ENCODE peak calls at places on chromosomes 3 and 15, in nine cellular contexts. L is thyroid gland, M is endothelial cell of umbilical vein, I is PC-3, C is neuronal stem cell, Q is mesendoderm, J is left ventricle myocardium inferior, F is cardiac muscle cell, R is psoas muscle. U is an unnamed sample.

GRCh38 chr15:42619641-42620371 is 44.4 kb downstream of the STARD9 start:
- DNase-seq in M (no peak), Q (peak; percentile 59), L (no peak), R (no peak), C (peak; percentile 44), I (no peak), F (no peak), J (no peak), U (no peak)

GRCh38 chr3:45878124-45878523 is 8.2 kb upstream of the CCR9 start:
- DNase-seq in Q (no peak), I (no peak), L (no peak), R (no peak), M (no peak), C (no peak), F (no peak), J (no peak), U (no peak)

GRCh38 chr3:30370681-30371271 is 235.6 kb upstream of the TGFBR2 start:
- DNase-seq in L (no peak), M (peak; percentile 95), R (no peak), Q (peak; percentile 9), J (no peak), C (no peak), F (peak; percentile 63), I (peak; percentile 83), U (no peak)

GRCh38 chr3:78754066-78754743 is 1013.6 kb downstream of the ROBO1 start:
- DNase-seq in J (no peak), I (peak; percentile 82), R (no peak), C (no peak), L (no peak), M (peak; percentile 36), Q (peak; percentile 37), F (peak; percentile 66), U (no peak)

GRCh38 chr3:136196401-136197158 is 445 bp upstream of the MSL2 start:
- DNase-seq in C (peak; percentile 99), I (peak; percentile 98), F (peak; percentile 100), L (peak; percentile 99), Q (peak; percentile 100), M (peak; percentile 100), R (peak; percentile 99), J (peak; percentile 99), U (peak; percentile 100)

GRCh38 chr3:194425399-194425798 is 26.3 kb upstream of the GP5 start:
- DNase-seq in R (no peak), J (no peak), I (peak; percentile 24), M (peak; percentile 34), C (no peak), Q (no peak), F (no peak), L (no peak), U (no peak)

GRCh38 chr15:92069308-92070244 is 216.1 kb downstream of the SLCO3A1 start:
- DNase-seq in C (no peak), Q (peak; percentile 58), R (peak; percentile 34), I (peak; percentile 74), J (peak; percentile 38), M (peak; percentile 46), F (peak; percentile 76), L (no peak), U (peak; percentile 80)

GRCh38 chr3:67647390-67647878 is 7.0 kb downstream of the SUCLG2 start:
- DNase-seq in I (peak; percentile 88), L (peak; percentile 9), J (peak; percentile 16), Q (no peak), R (peak; percentile 29), F (peak; percentile 93), M (peak; percentile 44), C (no peak), U (no peak)

GRCh38 chr3:25283596-25283995 is 144.5 kb upstream of the RARB start:
- DNase-seq in R (no peak), Q (no peak), M (no peak), L (no peak), I (no peak), C (no peak), J (no peak), F (no peak), U (no peak)

GRCh38 chr3:197000211-197000610 is 29.4 kb downstream of the MELTF start:
- DNase-seq in I (no peak), Q (no peak), R (no peak), M (no peak), C (no peak), F (peak; percentile 18), L (no peak), J (peak; percentile 4), U (no peak)

GRCh38 chr3:100796556-100796955 is 87.3 kb downstream of the TFG start:
- DNase-seq in M (peak; percentile 62), J (no peak), R (no peak), Q (peak; percentile 37), C (no peak), L (no peak), F (peak; percentile 50), I (peak; percentile 61), U (no peak)

GRCh38 chr3:40258555-40258954 is 51.0 kb upstream of the EIF1B start:
- DNase-seq in Q (peak; percentile 85), C (no peak), M (no peak), I (peak; percentile 66), R (no peak), L (no peak), J (no peak), F (peak; percentile 37), U (no peak)

GRCh38 chr3:20182206-20182605 is 3.8 kb downstream of the SGO1 start:
- DNase-seq in C (no peak), R (no peak), F (no peak), J (no peak), I (no peak), Q (peak; percentile 11), L (no peak), M (peak; percentile 52), U (no peak)
- H3K4me3 ChIP-seq in C (no peak overlapping the region), R (no peak overlapping the region), F (no peak overlapping the region), J (no peak overlapping the region), I (no peak overlapping the region), Q (no peak overlapping the region), L (no peak overlapping the region), M (no peak overlapping the region), U (no peak overlapping the region)

DNA sequence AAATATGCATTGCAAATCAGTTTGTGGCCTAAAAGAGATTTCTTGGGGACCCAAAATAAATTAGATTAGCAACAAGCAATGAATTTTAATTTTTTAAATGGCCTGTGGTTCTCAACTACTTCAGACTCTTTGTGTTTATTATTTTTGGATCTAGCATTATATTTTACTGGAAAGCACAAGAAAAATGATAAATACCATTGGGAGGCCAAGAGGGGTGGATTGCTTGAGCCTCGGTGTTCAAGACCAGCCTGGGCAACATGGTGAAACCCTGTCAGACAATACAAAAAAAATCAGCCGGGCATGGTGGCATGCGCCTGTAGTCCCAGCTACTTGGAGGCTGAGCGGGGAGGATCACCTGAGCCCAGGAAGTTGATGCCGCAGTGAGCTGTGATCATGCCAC is 13.6 kb downstream of the LACTB start:
- DNase-seq in F (peak; percentile 20), I (no peak), R (no peak), L (no peak), M (no peak), J (no peak), C (no peak), Q (no peak), U (no peak)
- H3K4me1 ChIP-seq in F (no peaks in the 10 kb centered on the region), I (peaks cover 30% of the 10 kb centered on the region), R (no peaks in the 10 kb centered on the region), L (peaks cover 6% of the 10 kb centered on the region), M (peaks cover 36% of the 10 kb centered on the region), J (no peaks in the 10 kb centered on the region), C (no peaks in the 10 kb centered on the region), Q (no peaks in the 10 kb centered on the region), U (peaks cover 43% of the 10 kb centered on the region)

GRCh38 chr3:187728248-187728647 is 17.0 kb downstream of the BCL6 start:
- DNase-seq in C (no peak), R (no peak), Q (no peak), I (no peak), M (no peak), F (no peak), J (no peak), L (no peak), U (no peak)

GRCh38 chr3:187725218-187725617 is 20.1 kb downstream of the BCL6 start:
- DNase-seq in C (no peak), R (no peak), F (no peak), L (peak; percentile 86), Q (no peak), I (no peak), J (no peak), M (no peak), U (no peak)

GRCh38 chr3:187725653-187726370 is 19.5 kb downstream of the BCL6 start:
- DNase-seq in Q (no peak), I (no peak), J (no peak), C (no peak), M (no peak), R (no peak), L (peak; percentile 64), F (no peak), U (no peak)

GRCh38 chr3:187728930-187729583 is 16.2 kb downstream of the BCL6 start:
- DNase-seq in I (no peak), M (no peak), C (no peak), L (no peak), F (no peak), J (no peak), R (no peak), Q (no peak), U (no peak)

DNA sequence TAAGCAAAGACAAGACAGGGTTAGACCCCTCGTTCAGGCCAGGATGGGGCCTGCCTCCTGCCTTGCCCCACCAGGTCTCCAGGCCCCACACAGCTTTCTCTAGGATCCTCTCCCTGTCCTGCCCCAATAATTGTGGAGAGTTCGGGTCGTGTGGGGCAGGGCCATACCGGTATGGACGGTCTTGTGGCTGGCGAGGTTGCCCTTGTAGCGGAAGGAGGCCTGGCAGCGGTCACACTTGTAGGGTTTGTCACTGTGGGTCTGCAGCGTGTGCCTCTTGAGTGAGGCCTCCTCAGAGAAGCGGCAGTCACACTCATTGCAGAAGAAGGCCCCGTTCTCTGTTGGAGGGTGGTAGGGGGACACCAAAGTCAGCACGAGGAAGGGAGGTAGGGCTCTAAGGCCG is 18.7 kb downstream of the BCL6 start:
- DNase-seq in F (no peak), C (no peak), M (no peak), I (no peak), L (no peak), J (no peak), Q (no peak), R (no peak), U (no peak)
- H3K36me3 ChIP-seq in F (peaks cover 3% of the 10 kb centered on the region), C (peaks cover 48% of the 10 kb centered on the region), M (peaks cover 49% of the 10 kb centered on the region), I (peaks cover 60% of the 10 kb centered on the region), L (peaks cover 99% of the 10 kb centered on the region), J (peaks cover 100% of the 10 kb centered on the region), Q (no peaks in the 10 kb centered on the region), R (peaks cover 100% of the 10 kb centered on the region), U (peaks cover 100% of the 10 kb centered on the region)

DNA sequence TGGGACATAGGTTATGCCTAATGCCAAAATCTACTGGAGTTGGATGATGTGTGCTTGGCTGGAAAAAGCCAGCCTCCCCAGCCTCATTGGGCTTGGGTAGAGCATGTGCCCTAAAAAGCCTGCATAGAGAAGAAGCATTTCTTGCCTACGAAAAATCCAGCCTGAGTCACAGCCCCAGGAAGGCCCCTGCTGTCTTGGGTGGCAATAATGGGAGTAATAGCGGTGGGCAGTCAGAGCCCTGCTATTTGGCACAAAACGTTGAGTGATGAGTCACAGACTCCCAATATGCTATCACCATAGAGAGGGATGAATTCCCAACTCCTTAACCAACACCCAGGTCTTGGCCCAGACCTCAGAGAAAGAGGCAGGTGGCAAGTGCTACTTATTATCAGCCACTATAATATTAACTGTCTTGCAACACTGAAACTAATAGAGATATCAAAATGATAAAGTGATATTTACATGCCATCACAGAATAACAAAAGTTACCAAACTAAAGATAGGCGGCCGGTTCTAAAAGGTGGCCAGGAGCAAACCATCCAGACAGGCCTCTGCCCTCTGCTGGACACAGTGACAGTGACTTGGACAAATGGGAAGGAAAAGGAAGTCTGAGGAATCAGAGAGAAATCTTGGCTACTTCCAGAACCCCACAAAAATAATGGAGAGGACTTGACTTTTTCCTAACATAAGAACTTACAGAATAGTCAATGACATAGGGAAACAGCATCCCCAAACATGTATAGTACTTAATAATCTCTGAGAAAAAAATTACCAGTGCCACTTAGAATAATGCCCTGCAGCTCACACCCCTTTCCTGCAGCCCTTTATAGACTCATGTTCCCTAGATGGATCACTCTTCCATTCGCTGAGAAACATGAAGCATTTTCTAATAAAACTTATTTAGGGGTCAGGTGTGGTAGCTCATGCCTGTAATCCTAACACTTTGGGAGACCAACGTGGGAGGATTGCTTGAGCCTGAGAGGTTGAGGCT is 51.9 kb upstream of the MUC13 start:
- DNase-seq in L (no peak), Q (peak; percentile 78), J (no peak), C (no peak), R (no peak), I (peak; percentile 89), M (peak; percentile 52), F (peak; percentile 79), U (no peak)
- H3K4me3 ChIP-seq in L (no peak overlapping the region), Q (no peak overlapping the region), J (no peak overlapping the region), C (no peak overlapping the region), R (no peak overlapping the region), I (no peak overlapping the region), M (no peak overlapping the region), F (no peak overlapping the region), U (no peak overlapping the region)